ENCODE peak calls at places on chromosome 17, in five cellular contexts. Q, V, N, T and S are unnamed samples.

GRCh38 chr17:71085238-71086033 is 916.1 kb downstream of the KCNJ2 start:
- DNase-seq in Q (no peak), V (peak; percentile 46), N (no peak), T (no peak), S (peak; percentile 76)

GRCh38 chr17:72136692-72137550 is 16.1 kb downstream of the SOX9 start:
- DNase-seq in Q (peak; percentile 85), V (peak; percentile 98), N (no peak), T (no peak), S (no peak)

GRCh38 chr17:83005639-83006038 is 73.8 kb upstream of the METRNL start:
- DNase-seq in Q (no peak), V (no peak), N (peak; percentile 54), T (no peak), S (no peak)

GRCh38 chr17:1716912-1717695 is 6.9 kb upstream of the TLCD2 start:
- DNase-seq in Q (peak; percentile 99), V (peak; percentile 95), N (peak; percentile 97), T (peak; percentile 87), S (peak; percentile 95)

GRCh38 chr17:15262291-15263205 is 2.6 kb downstream of the PMP22 start:
- DNase-seq in Q (peak; percentile 83), V (peak; percentile 95), N (peak; percentile 97), T (peak; percentile 93), S (peak; percentile 44)

GRCh38 chr17:70552230-70552981 is 383.1 kb downstream of the KCNJ2 start:
- DNase-seq in Q (peak; percentile 49), V (peak; percentile 80), N (no peak), T (no peak), S (peak; percentile 40)

GRCh38 chr17:82830249-82830661 is 9.6 kb downstream of the ZNF750 start:
- DNase-seq in Q (peak; percentile 10), V (no peak), N (no peak), T (peak; percentile 94), S (no peak)

GRCh38 chr17:79931517-79932309 is 92.5 kb upstream of the CBX4 start:
- DNase-seq in Q (peak; percentile 31), V (peak; percentile 20), N (no peak), T (no peak), S (no peak)

GRCh38 chr17:51869387-51869786 is 289.1 kb downstream of the CA10 start:
- DNase-seq in Q (no peak), V (peak; percentile 64), N (no peak), T (no peak), S (no peak)

GRCh38 chr17:79696159-79696982 is 34.4 kb upstream of the ENPP7 start:
- DNase-seq in Q (no peak), V (no peak), N (no peak), T (no peak), S (no peak)

GRCh38 chr17:77563439-77564102 is 394.9 kb upstream of the TNRC6C start:
- DNase-seq in Q (no peak), V (no peak), N (peak; percentile 50), T (no peak), S (no peak)

GRCh38 chr17:1905190-1905919 is 75.5 kb downstream of the RPA1 start:
- DNase-seq in Q (no peak), V (no peak), N (no peak), T (no peak), S (no peak)

GRCh38 chr17:65173284-65173793 is 36.2 kb downstream of the RGS9 start:
- DNase-seq in Q (peak; percentile 55), V (peak; percentile 78), N (no peak), T (no peak), S (no peak)

GRCh38 chr17:65290616-65291015 is 153.4 kb downstream of the RGS9 start:
- DNase-seq in Q (no peak), V (no peak), N (no peak), T (no peak), S (no peak)

GRCh38 chr17:63387941-63388340 is 58.2 kb downstream of the CYB561 start:
- DNase-seq in Q (no peak), V (no peak), N (no peak), T (no peak), S (no peak)

GRCh38 chr17:74408262-74408661 is 23.6 kb upstream of the GPRC5C start:
- DNase-seq in Q (no peak), V (peak; percentile 63), N (no peak), T (no peak), S (peak; percentile 44)

GRCh38 chr17:82397449-82398335 is 20.5 kb upstream of the HEXD start:
- DNase-seq in Q (no peak), V (no peak), N (no peak), T (peak; percentile 54), S (no peak)

GRCh38 chr17:27622160-27622559 is 8.8 kb upstream of the LGALS9 start:
- DNase-seq in Q (no peak), V (no peak), N (no peak), T (no peak), S (no peak)

GRCh38 chr17:66326476-66327047 is 24.1 kb downstream of the PRKCA start:
- DNase-seq in Q (no peak), V (no peak), N (no peak), T (no peak), S (no peak)

GRCh38 chr17:68993112-68993511 is 37.9 kb upstream of the ABCA8 start:
- DNase-seq in Q (peak; percentile 38), V (peak; percentile 35), N (no peak), T (no peak), S (no peak)

GRCh38 chr17:82156284-82156925 is 56.2 kb downstream of the CCDC57 start:
- DNase-seq in Q (no peak), V (no peak), N (no peak), T (no peak), S (no peak)

GRCh38 chr17:43702636-43703035 is 40.9 kb upstream of the MEOX1 start:
- DNase-seq in Q (no peak), V (no peak), N (no peak), T (no peak), S (peak; percentile 59)

GRCh38 chr17:31699281-31699680 is 159.8 kb downstream of the COPRS start:
- DNase-seq in Q (peak; percentile 37), V (peak; percentile 8), N (no peak), T (no peak), S (no peak)

GRCh38 chr17:794876-795275 is 12.7 kb downstream of the MRM3 start:
- DNase-seq in Q (peak; percentile 59), V (peak; percentile 80), N (peak; percentile 90), T (peak; percentile 91), S (peak; percentile 78)

GRCh38 chr17:60134396-60135159 is 15.2 kb upstream of the CA4 start:
- DNase-seq in Q (peak; percentile 67), V (no peak), N (peak; percentile 55), T (no peak), S (peak; percentile 58)

GRCh38 chr17:29614345-29615047 is 8.2 kb downstream of the CORO6 start:
- DNase-seq in Q (no peak), V (no peak), N (no peak), T (no peak), S (no peak)

GRCh38 chr17:7780736-7781135 is 53.3 kb upstream of the KDM6B start:
- DNase-seq in Q (no peak), V (no peak), N (no peak), T (no peak), S (no peak)
- H3K27ac ChIP-seq in Q (no peak overlapping the region), V (no peak overlapping the region), N (no peak overlapping the region), T (no peak overlapping the region), S (no peak overlapping the region)

DNA sequence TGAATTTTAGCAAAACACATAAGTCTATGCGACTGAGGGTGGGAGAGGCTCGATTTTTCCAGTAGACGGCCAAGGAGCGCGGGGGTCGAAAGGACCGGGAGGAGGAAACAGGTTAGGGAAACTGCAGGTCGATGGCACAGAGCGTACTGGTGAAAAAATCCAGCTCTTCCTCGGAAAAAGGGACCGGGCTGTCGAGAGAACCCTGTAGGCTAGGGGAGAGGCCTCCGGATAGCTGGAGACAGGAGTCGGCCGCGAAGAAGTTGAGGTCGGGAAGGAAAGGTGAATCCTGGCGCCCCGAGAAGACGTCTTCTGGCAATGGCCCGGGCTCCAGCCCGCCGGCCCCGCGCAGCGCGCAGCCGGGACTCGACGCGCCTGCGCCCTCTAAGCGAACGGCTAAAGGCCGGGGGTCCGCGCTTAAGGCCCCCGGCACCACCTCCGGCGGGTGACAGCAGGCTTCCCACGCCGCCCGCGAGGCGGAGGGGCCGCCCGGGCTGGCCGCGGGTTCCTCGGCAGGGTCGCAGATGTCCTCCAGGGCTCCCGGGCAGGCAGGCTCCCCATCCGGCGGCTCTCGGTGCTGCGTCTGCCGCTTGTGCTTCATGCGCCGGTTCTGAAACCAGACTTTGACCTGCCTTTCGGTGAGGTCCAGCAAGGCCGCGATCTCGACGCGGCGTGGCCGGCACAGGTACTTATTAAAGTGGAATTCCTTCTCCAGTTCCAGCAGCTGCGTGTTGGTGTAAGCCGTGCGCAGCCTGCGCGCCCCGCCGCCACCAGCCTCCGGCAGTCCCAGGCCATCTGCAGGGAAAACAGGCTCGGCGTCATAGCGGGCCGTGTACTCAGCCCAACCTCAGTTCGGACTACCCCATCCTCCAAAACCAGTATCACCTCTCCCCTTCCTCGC is 1.7 kb downstream of the HOXB2 start:
- DNase-seq in Q (peak; percentile 67), V (peak; percentile 45), N (no peak), T (peak; percentile 73), S (peak; percentile 47)
- TF ChIP-seq CTCF in Q (no peak), V (peak; percentile 11), N (peak; percentile 50), T (no peak), S (peak; percentile 18)

GRCh38 chr17:47687328-47687690 is 6.7 kb upstream of the TBKBP1 start:
- DNase-seq in Q (no peak), V (no peak), N (no peak), T (no peak), S (no peak)

GRCh38 chr17:47686661-47687327 is 7.2 kb upstream of the TBKBP1 start:
- DNase-seq in Q (peak; percentile 34), V (no peak), N (no peak), T (no peak), S (no peak)

GRCh38 chr17:47685556-47686275 is 8.2 kb upstream of the TBKBP1 start:
- DNase-seq in Q (peak; percentile 36), V (no peak), N (no peak), T (no peak), S (no peak)

GRCh38 chr17:47687748-47688147 is 6.2 kb upstream of the TBKBP1 start:
- DNase-seq in Q (peak; percentile 44), V (no peak), N (no peak), T (no peak), S (peak; percentile 40)

DNA sequence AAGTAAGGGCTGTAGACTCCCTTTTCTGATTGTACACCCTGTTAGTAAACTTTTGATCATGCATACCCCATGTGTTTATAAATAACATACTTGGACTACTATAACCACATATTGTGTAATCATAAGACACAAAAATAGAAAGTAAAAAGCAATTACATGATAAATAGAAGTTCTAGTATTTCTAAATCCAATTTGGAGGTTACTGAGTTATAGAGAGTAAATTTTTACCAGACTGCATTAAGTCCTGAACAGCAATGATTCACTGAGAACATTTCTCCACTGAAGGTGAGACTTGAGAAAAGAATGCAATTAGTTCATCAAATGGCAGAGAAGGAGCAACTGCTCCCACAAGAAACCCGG is 7.7 kb upstream of the TBKBP1 start:
- DNase-seq in Q (peak; percentile 58), V (no peak), N (no peak), T (no peak), S (no peak)
- H3K36me3 ChIP-seq in Q (peaks cover 21% of the 10 kb centered on the region), V (peaks cover 44% of the 10 kb centered on the region), N (peaks cover 22% of the 10 kb centered on the region), T (peaks cover 48% of the 10 kb centered on the region), S (peaks cover 48% of the 10 kb centered on the region)

GRCh38 chr17:54902017-54902416 is 1.4 kb downstream of the TOM1L1 start:
- DNase-seq in Q (no peak), V (no peak), N (no peak), T (no peak), S (no peak)

GRCh38 chr17:54901230-54901847 is 687 bp downstream of the TOM1L1 start:
- DNase-seq in Q (peak; percentile 8), V (peak; percentile 83), N (no peak), T (no peak), S (no peak)

GRCh38 chr17:54899721-54900456 is 763 bp upstream of the TOM1L1 start:
- DNase-seq in Q (peak; percentile 4), V (no peak), N (no peak), T (no peak), S (no peak)

GRCh38 chr17:54899201-54899600 is 1.5 kb upstream of the TOM1L1 start:
- DNase-seq in Q (no peak), V (no peak), N (no peak), T (no peak), S (no peak)

GRCh38 chr17:54900457-54901229 is at the start of gene TOM1L1:
- DNase-seq in Q (peak; percentile 46), V (peak; percentile 96), N (peak; percentile 86), T (peak; percentile 84), S (peak; percentile 74)
- H3K27ac ChIP-seq in Q (peak within 1 kb of the TSS; percentile 38), V (peak within 1 kb of the TSS; percentile 67), N (no peak within 1 kb of the TSS), T (peak within 1 kb of the TSS; percentile 18), S (no peak within 1 kb of the TSS)